ENCODE peak calls at places on chromosomes 11 and 22, in six cellular contexts. F is neuronal stem cell, M is IMR-90, G is mesendoderm, Z is H1, Y is mesenchymal stem cell. B is an unnamed sample.

GRCh38 chr11:2275334-2276279 is 5.2 kb upstream of the ASCL2 start:
- DNase-seq in F (no peak), M (no peak), G (no peak), Z (no peak), Y (no peak), B (no peak)

GRCh38 chr11:76621866-76622265 is 48.7 kb downstream of the LRRC32 start:
- DNase-seq in F (no peak), M (peak), G (no peak), Z (no peak), Y (peak), B (no peak)

GRCh38 chr11:44894217-44894617 is 56.5 kb downstream of the TP53I11 start:
- DNase-seq in F (peak), M (peak), G (peak), Z (peak), Y (peak), B (peak)

GRCh38 chr11:58390551-58391063 is 16.1 kb downstream of the OR5B3 start:
- DNase-seq in F (no peak), M (no peak), G (no peak), Z (no peak), Y (no peak), B (no peak)

GRCh38 chr11:134041791-134042696 is 26.8 kb upstream of the JAM3 start:
- DNase-seq in F (no peak), M (no peak), G (no peak), Z (no peak), Y (no peak), B (no peak)

GRCh38 chr11:126332221-126332711 is 23.2 kb upstream of the ST3GAL4 start:
- DNase-seq in F (no peak), M (peak), G (no peak), Z (no peak), Y (peak), B (no peak)

GRCh38 chr11:78040691-78041379 is 17.8 kb upstream of the KCTD14 start:
- DNase-seq in F (no peak), M (no peak), G (peak), Z (no peak), Y (no peak), B (peak)

GRCh38 chr22:22386602-22387385 is 121.7 kb downstream of the ZNF280B start:
- DNase-seq in F (no peak), M (no peak), G (no peak), Z (no peak), Y (no peak), B (peak)

GRCh38 chr11:34558673-34559072 is 45.1 kb upstream of the ELF5 start:
- DNase-seq in F (no peak), M (no peak), G (peak), Z (no peak), Y (no peak), B (no peak)

GRCh38 chr11:17412488-17413180 is 24.2 kb upstream of the KCNJ11 start:
- DNase-seq in F (peak), M (no peak), G (peak), Z (no peak), Y (no peak), B (no peak)

GRCh38 chr11:76803023-76803422 is 19.9 kb downstream of the TSKU start:
- DNase-seq in F (no peak), M (peak), G (no peak), Z (no peak), Y (peak), B (peak)

GRCh38 chr11:534592-535518 is 521 bp downstream of the HRAS start:
- DNase-seq in F (no peak), M (no peak), G (peak), Z (no peak), Y (peak), B (peak)

GRCh38 chr11:124878497-124879228 is 13.4 kb downstream of the ROBO3 start:
- DNase-seq in F (no peak), M (no peak), G (no peak), Z (no peak), Y (no peak), B (no peak)

GRCh38 chr11:68934321-68934645 is 30.6 kb downstream of the IGHMBP2 start:
- DNase-seq in F (no peak), M (no peak), G (no peak), Z (no peak), Y (no peak), B (no peak)

GRCh38 chr22:43440103-43440387 is 28.2 kb downstream of the MPPED1 start:
- DNase-seq in F (no peak), M (no peak), G (no peak), Z (no peak), Y (no peak), B (no peak)

GRCh38 chr11:68423481-68423880 is 37.1 kb upstream of the PPP6R3 start:
- DNase-seq in F (no peak), M (no peak), G (no peak), Z (no peak), Y (no peak), B (no peak)

GRCh38 chr11:7512525-7513209 is 1.1 kb upstream of the PPFIBP2 start:
- DNase-seq in F (no peak), M (no peak), G (no peak), Z (no peak), Y (peak), B (no peak)

GRCh38 chr11:7511405-7511804 is 2.4 kb upstream of the PPFIBP2 start:
- DNase-seq in F (no peak), M (no peak), G (no peak), Z (no peak), Y (no peak), B (no peak)

GRCh38 chr11:7515544-7515943 is 1.7 kb downstream of the PPFIBP2 start:
- DNase-seq in F (no peak), M (no peak), G (no peak), Z (no peak), Y (no peak), B (no peak)

GRCh38 chr11:7514099-7514725 is 413 bp downstream of the PPFIBP2 start:
- DNase-seq in F (no peak), M (no peak), G (no peak), Z (no peak), Y (peak), B (no peak)

DNA sequence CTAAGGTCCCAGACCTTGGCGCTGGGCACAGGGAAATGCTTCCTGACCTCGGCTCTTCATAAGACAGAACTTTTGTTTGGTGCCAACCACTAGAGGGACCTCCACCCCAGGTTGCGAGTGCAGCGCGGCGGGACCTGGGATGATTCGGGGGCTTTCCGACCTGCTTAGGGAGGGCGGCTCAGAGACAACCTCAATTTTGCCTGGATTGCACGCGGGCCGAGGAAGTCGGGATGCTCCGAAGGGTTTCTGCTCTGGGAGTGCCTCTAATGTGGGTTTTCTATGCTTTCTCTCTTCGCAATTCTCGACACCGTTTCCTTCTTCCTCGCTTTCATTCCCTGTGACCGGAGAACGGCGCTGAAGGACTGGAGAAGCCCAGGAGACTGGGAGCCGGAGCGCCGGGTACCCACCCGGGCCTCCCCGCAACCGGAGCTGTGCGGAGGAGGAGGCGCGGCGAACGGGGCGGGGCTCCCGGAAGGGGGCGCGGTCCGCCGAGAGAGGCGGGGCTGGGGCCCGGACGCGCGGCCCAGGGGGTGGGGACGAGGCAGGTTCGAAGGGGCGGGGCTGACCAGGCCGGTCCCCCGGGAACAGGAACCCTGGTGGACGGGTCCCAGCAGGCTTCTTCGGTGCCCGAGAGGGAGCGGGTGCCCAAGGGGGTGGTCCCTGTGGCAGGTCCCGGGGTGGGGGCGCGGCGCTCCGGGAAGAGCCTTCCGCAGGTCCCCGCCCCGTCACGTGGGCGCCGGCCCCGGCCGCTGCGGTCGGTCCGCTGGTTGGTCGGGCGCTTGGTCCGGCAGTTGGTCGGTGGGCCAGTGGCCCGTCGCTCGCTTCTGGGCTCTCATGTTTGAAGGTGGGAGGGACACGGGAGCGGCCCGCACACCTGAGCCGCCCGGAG is at the start of gene PPFIBP2:
- DNase-seq in F (peak), M (peak), G (peak), Z (no peak), Y (peak), B (peak)
- H3K4me2 ChIP-seq in F (peak), M (peak), G (peak), Z (peak), Y (peak), B (peak)

GRCh38 chr22:36329217-36330078 is 58.3 kb downstream of the MYH9 start:
- DNase-seq in F (peak), M (peak), G (peak), Z (peak), Y (peak), B (peak)

GRCh38 chr22:36331306-36331911 is 56.4 kb downstream of the MYH9 start:
- DNase-seq in F (no peak), M (peak), G (peak), Z (peak), Y (peak), B (peak)

GRCh38 chr22:36328635-36329216 is 59.0 kb downstream of the MYH9 start:
- DNase-seq in F (no peak), M (peak), G (peak), Z (no peak), Y (peak), B (peak)

GRCh38 chr22:36330655-36331305 is 57.0 kb downstream of the MYH9 start:
- DNase-seq in F (no peak), M (peak), G (peak), Z (no peak), Y (peak), B (peak)

DNA sequence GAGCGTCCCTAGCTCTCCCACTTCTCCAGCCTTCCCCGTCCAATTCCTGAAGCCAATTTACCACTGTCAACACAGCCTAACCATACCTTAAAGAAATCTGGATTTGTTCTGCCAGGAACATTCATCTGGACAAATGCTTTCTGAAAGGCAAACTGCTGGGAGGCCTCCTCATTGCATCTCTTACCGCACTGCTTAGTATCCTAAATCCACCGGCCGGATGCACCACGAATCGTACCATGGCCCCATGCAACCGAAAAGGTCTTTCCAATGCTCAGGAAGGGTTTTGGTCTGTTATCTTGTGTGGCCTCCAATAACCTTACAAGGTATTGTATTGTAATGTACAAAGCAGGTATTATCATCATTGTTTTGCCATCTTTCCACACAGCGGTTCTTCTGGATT is 57.6 kb downstream of the MYH9 start:
- DNase-seq in F (no peak), M (no peak), G (peak), Z (no peak), Y (no peak), B (no peak)
- H3K4ac ChIP-seq in F (no peak), M (peak), G (peak), Z (no peak), Y (peak), B (peak)

GRCh38 chr11:96280444-96280843 is 62.6 kb downstream of the MAML2 start:
- DNase-seq in F (no peak), M (no peak), G (no peak), Z (no peak), Y (no peak), B (no peak)
- H3K4me3 ChIP-seq in F (no peak), M (no peak), G (no peak), Z (no peak), Y (no peak), B (no peak)

GRCh38 chr22:32776800-32777199 is 24.7 kb upstream of the TIMP3 start:
- DNase-seq in F (no peak), M (no peak), G (no peak), Z (no peak), Y (no peak), B (no peak)
- H3K4me2 ChIP-seq in F (no peak), M (no peak), G (no peak), Z (no peak), Y (no peak), B (no peak)

DNA sequence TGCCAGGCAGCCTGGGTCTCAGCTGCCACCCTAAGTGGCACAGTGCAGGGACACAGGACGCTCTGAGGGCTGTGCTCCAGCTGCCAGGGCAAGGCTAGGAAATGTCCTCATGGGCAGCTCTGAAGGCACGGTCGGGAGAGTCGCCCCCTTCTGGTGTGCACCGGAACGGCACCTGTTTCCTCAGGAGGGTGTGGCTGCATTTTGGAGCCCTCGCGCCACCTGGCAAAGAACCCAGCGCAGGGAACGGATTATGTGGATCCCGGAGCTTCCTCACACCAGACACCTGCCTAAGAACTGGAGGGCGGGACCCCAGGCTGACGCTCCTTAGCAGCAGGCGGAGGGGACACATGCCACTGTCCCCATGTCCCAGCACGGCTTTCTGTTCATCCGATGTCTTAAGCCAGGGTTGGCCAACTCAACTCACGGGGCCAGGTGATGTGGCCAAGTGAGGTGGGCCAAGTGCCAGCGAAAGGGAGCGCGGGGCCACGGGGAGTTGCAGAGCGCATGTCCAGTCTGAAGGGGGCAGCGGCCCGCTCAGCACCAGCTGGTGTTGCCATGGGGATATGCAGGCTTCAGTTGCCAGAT is 5.1 kb upstream of the SLC22A8 start:
- DNase-seq in F (peak), M (no peak), G (peak), Z (peak), Y (no peak), B (no peak)
- H3K4ac ChIP-seq in F (no peak), M (no peak), G (no peak), Z (no peak), Y (no peak), B (no peak)

DNA sequence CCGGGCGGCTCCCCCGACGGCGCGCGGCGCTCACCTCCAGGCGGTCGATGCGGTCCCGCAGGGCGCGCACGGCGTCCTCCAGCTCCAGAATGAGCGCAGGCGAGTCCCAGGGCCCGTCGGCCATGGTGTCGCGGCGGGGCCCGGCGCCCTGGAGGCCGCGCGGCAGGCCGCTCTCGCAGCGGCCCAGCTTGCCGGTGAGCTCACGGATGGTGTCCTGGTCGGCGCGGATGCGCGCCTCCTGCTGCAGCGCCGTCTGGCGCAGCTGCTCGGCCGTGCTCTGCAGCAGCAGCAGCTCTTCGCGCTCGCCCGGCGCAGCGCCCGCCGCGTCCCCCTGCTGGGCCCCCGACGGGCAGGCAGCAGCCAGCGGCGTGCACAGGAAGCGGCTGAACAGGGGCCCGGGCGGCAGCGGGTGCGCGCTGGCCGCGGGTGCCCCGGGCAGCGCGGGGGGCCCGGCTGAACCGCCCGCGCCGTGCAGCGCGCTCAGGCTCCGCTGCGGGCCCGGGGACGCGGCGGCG is 570 bp downstream of the NPTXR start:
- DNase-seq in F (peak), M (peak), G (peak), Z (peak), Y (peak), B (no peak)
- H3K4me3 ChIP-seq in F (peak), M (peak), G (no peak), Z (peak), Y (peak), B (peak)

DNA sequence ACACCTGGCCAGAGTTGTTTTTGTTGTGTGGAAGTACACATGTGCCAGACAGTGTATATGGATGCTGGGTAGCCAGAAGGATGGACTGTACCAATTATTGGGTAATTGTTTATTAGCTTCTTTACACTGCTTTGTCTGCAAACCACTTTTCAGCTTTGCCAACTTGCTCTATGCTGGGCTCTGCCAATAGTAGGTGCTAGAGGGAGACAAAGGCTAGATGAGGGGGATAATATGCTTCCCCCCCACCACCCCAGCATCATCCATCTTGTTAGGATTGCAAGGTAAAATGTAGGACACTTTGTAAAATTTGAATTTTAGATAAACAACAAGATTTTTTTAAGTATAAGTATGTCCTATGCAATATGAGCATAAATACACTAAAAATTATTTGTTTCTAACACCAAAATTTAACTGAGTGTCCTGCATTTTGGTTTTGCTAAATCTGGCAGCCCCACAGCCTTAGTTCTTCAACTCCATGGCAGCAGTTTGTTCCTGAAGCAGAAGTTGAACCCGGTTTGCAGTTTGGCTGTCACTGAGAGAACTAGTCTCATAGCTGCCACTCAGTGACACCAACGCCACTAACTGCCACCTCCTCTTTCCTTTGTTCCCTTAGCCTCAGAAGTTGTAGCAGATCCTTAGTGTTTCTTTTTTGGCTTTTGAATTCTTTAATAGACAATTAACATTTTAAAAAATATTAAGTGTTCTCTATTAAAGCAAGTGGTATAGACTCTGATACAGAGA is 78.8 kb downstream of the CCDC81 start:
- DNase-seq in F (no peak), M (no peak), G (peak), Z (no peak), Y (no peak), B (no peak)
- H3K4me2 ChIP-seq in F (no peak), M (no peak), G (no peak), Z (no peak), Y (no peak), B (no peak)

DNA sequence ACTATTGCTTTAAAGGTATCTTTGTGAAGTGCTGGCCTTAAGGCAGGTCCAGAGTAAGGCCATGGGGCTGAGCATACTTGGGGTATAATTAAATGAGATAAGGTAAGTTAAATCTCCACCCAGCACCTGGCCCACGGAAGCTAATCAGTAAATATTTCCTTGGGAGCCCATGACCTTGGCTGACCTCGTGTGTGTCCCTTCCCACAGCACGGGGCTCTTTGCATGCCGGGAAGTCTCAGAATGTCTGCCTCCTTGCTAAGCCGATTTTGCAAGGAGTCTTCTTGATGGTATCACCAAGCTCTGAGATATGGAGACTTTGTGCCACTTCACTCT is 46.5 kb downstream of the ADM start:
- DNase-seq in F (no peak), M (no peak), G (no peak), Z (no peak), Y (no peak), B (no peak)
- H3K4ac ChIP-seq in F (no peak), M (peak), G (peak), Z (peak), Y (peak), B (no peak)

B was measured in trophoblast cell.